ENCODE peak calls at places on chromosomes 13 and 19, in six cellular contexts. One of them, this sample, is unnamed.

GRCh38 chr13:36834299-36834698 is 15.3 kb downstream of the RFXAP start:
- DNase-seq in HFFc6: peak
- DNase-seq in osteocyte: no peak
- DNase-seq in astrocyte: peak
- DNase-seq in lower lobe of right lung: no peak
- DNase-seq in AG04450: no peak
- DNase-seq in this sample: no peak

GRCh38 chr13:26695891-26696311 is 64.7 kb downstream of the GPR12 start:
- DNase-seq in HFFc6: no peak
- DNase-seq in osteocyte: peak
- DNase-seq in astrocyte: no peak
- DNase-seq in lower lobe of right lung: no peak
- DNase-seq in AG04450: no peak
- DNase-seq in this sample: no peak

GRCh38 chr13:101309014-101309619 is 107.2 kb downstream of the NALCN start:
- DNase-seq in HFFc6: peak
- DNase-seq in osteocyte: no peak
- DNase-seq in astrocyte: peak
- DNase-seq in lower lobe of right lung: no peak
- DNase-seq in AG04450: no peak
- DNase-seq in this sample: no peak

GRCh38 chr13:27536361-27537101 is 83.8 kb downstream of the LNX2 start:
- DNase-seq in HFFc6: no peak
- DNase-seq in osteocyte: no peak
- DNase-seq in astrocyte: no peak
- DNase-seq in lower lobe of right lung: peak
- DNase-seq in AG04450: no peak
- DNase-seq in this sample: no peak

GRCh38 chr19:1232652-1233360 is 5.0 kb downstream of the CBARP start:
- DNase-seq in HFFc6: no peak
- DNase-seq in osteocyte: no peak
- DNase-seq in astrocyte: peak
- DNase-seq in lower lobe of right lung: no peak
- DNase-seq in AG04450: no peak
- DNase-seq in this sample: no peak

GRCh38 chr19:14619404-14619803 is 36.5 kb downstream of the CLEC17A start:
- DNase-seq in HFFc6: no peak
- DNase-seq in osteocyte: no peak
- DNase-seq in astrocyte: no peak
- DNase-seq in lower lobe of right lung: no peak
- DNase-seq in AG04450: no peak
- DNase-seq in this sample: no peak

GRCh38 chr19:1150333-1151036 is 23.6 kb downstream of the SBNO2 start:
- DNase-seq in HFFc6: no peak
- DNase-seq in osteocyte: no peak
- DNase-seq in astrocyte: no peak
- DNase-seq in lower lobe of right lung: no peak
- DNase-seq in AG04450: no peak
- DNase-seq in this sample: no peak

GRCh38 chr19:13460045-13460444 is 46.2 kb downstream of the CACNA1A start:
- DNase-seq in HFFc6: no peak
- DNase-seq in osteocyte: no peak
- DNase-seq in astrocyte: no peak
- DNase-seq in lower lobe of right lung: no peak
- DNase-seq in AG04450: no peak
- DNase-seq in this sample: no peak

GRCh38 chr19:20351244-20351643 is 184.2 kb downstream of the ZNF486 start:
- DNase-seq in HFFc6: no peak
- DNase-seq in osteocyte: no peak
- DNase-seq in astrocyte: no peak
- DNase-seq in lower lobe of right lung: no peak
- DNase-seq in AG04450: no peak
- DNase-seq in this sample: no peak

GRCh38 chr13:102724923-102725322 is 30.1 kb upstream of the METTL21C start:
- DNase-seq in HFFc6: peak
- DNase-seq in osteocyte: no peak
- DNase-seq in astrocyte: peak
- DNase-seq in lower lobe of right lung: no peak
- DNase-seq in AG04450: no peak
- DNase-seq in this sample: peak

GRCh38 chr19:16262618-16263017 is 62.0 kb upstream of the KLF2 start:
- DNase-seq in HFFc6: no peak
- DNase-seq in osteocyte: no peak
- DNase-seq in astrocyte: no peak
- DNase-seq in lower lobe of right lung: no peak
- DNase-seq in AG04450: no peak
- DNase-seq in this sample: no peak

GRCh38 chr19:34269968-34270621 is 15.7 kb downstream of the GARRE1 start:
- DNase-seq in HFFc6: peak
- DNase-seq in osteocyte: no peak
- DNase-seq in astrocyte: peak
- DNase-seq in lower lobe of right lung: peak
- DNase-seq in AG04450: no peak
- DNase-seq in this sample: peak

GRCh38 chr13:92355213-92355612 is 871.4 kb upstream of the GPC6 start:
- DNase-seq in HFFc6: no peak
- DNase-seq in osteocyte: no peak
- DNase-seq in astrocyte: peak
- DNase-seq in lower lobe of right lung: no peak
- DNase-seq in AG04450: no peak
- DNase-seq in this sample: no peak

GRCh38 chr13:46812398-46812797 is 15.4 kb upstream of the ESD start:
- DNase-seq in HFFc6: no peak
- DNase-seq in osteocyte: no peak
- DNase-seq in astrocyte: no peak
- DNase-seq in lower lobe of right lung: no peak
- DNase-seq in AG04450: no peak
- DNase-seq in this sample: no peak

GRCh38 chr13:40597735-40598365 is 68.6 kb downstream of the FOXO1 start:
- DNase-seq in HFFc6: no peak
- DNase-seq in osteocyte: no peak
- DNase-seq in astrocyte: no peak
- DNase-seq in lower lobe of right lung: peak
- DNase-seq in AG04450: no peak
- DNase-seq in this sample: peak
- TF ChIP-seq CTCF in HFFc6: no peak
- TF ChIP-seq CTCF in osteocyte: no peak
- TF ChIP-seq CTCF in astrocyte: no peak
- TF ChIP-seq CTCF in lower lobe of right lung: no peak
- TF ChIP-seq CTCF in AG04450: no peak
- TF ChIP-seq CTCF in this sample: no peak

GRCh38 chr19:7863157-7863970 is 10.8 kb downstream of the PRR36 start:
- DNase-seq in HFFc6: no peak
- DNase-seq in osteocyte: no peak
- DNase-seq in astrocyte: no peak
- DNase-seq in lower lobe of right lung: no peak
- DNase-seq in AG04450: no peak
- DNase-seq in this sample: no peak

GRCh38 chr19:7860902-7861618 is 13.1 kb downstream of the PRR36 start:
- DNase-seq in HFFc6: no peak
- DNase-seq in osteocyte: no peak
- DNase-seq in astrocyte: no peak
- DNase-seq in lower lobe of right lung: no peak
- DNase-seq in AG04450: no peak
- DNase-seq in this sample: no peak

GRCh38 chr19:7862413-7862951 is 11.7 kb downstream of the PRR36 start:
- DNase-seq in HFFc6: no peak
- DNase-seq in osteocyte: no peak
- DNase-seq in astrocyte: no peak
- DNase-seq in lower lobe of right lung: peak
- DNase-seq in AG04450: no peak
- DNase-seq in this sample: no peak

GRCh38 chr19:7860166-7860901 is 13.9 kb downstream of the PRR36 start:
- DNase-seq in HFFc6: no peak
- DNase-seq in osteocyte: no peak
- DNase-seq in astrocyte: no peak
- DNase-seq in lower lobe of right lung: no peak
- DNase-seq in AG04450: no peak
- DNase-seq in this sample: no peak

GRCh38 chr19:7861619-7862412 is 12.4 kb downstream of the PRR36 start:
- DNase-seq in HFFc6: no peak
- DNase-seq in osteocyte: no peak
- DNase-seq in astrocyte: no peak
- DNase-seq in lower lobe of right lung: no peak
- DNase-seq in AG04450: no peak
- DNase-seq in this sample: no peak
- TF ChIP-seq CTCF in HFFc6: peak
- TF ChIP-seq CTCF in osteocyte: peak
- TF ChIP-seq CTCF in astrocyte: no peak
- TF ChIP-seq CTCF in lower lobe of right lung: peak
- TF ChIP-seq CTCF in AG04450: no peak
- TF ChIP-seq CTCF in this sample: no peak

GRCh38 chr13:63954683-63955082 is 2539.0 kb upstream of the PCDH20 start:
- DNase-seq in HFFc6: no peak
- DNase-seq in osteocyte: no peak
- DNase-seq in astrocyte: no peak
- DNase-seq in lower lobe of right lung: no peak
- DNase-seq in AG04450: no peak
- DNase-seq in this sample: no peak
- TF ChIP-seq CTCF in HFFc6: no peak
- TF ChIP-seq CTCF in osteocyte: no peak
- TF ChIP-seq CTCF in astrocyte: no peak
- TF ChIP-seq CTCF in lower lobe of right lung: no peak
- TF ChIP-seq CTCF in AG04450: no peak
- TF ChIP-seq CTCF in this sample: no peak

DNA sequence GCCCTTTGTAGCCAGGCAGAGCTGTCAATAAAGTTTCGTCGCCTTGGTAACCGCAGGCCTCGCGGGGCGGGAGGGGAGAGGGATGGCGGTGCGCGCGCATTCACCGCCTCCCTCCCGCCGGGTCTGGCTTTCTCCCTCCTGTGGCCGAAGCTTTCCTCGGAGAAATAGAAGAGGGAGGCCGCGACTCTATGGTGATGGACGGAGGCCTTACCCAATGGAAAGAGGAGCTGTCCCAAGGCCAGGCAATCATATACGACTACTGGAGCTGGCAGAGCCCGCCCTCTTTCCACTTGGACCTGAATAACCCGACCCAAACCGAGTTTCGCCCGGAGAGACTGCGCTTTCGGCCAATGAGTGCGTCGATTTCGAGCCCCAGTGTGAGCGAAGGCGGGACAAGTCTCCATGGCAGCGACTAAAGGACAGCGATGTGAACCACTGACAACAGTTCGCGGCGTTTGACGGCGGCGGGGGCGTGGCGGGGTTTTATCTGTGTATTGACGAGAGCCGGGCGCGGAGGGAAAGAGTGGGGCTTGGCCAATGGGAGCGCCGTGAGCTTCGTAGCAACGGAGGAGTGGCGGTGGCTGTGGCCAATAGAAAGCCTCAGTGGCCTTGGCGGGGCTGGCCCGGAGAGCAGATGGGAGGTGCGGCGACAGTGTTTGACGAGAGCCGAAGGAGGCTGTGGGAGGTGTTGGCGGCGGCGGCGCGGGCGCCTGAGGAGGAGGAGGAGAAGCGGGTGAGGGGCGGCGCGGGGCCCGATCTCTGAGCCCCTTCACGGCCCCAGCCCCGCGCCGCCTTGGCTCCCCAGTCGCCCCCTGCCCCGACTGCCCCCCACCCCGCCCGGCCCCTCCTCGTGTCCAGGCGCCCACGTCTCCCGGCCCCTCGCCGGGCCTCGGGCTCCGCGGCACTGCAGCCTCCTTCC is at the start of gene KMT5C:
- DNase-seq in HFFc6: peak
- DNase-seq in osteocyte: peak
- DNase-seq in astrocyte: peak
- DNase-seq in lower lobe of right lung: peak
- DNase-seq in AG04450: peak
- DNase-seq in this sample: peak
- TF ChIP-seq CTCF in HFFc6: peak
- TF ChIP-seq CTCF in osteocyte: peak
- TF ChIP-seq CTCF in astrocyte: no peak
- TF ChIP-seq CTCF in lower lobe of right lung: peak
- TF ChIP-seq CTCF in AG04450: peak
- TF ChIP-seq CTCF in this sample: no peak

GRCh38 chr19:30883071-30883470 is 466.2 kb downstream of the TSHZ3 start:
- DNase-seq in HFFc6: no peak
- DNase-seq in osteocyte: no peak
- DNase-seq in astrocyte: no peak
- DNase-seq in lower lobe of right lung: no peak
- DNase-seq in AG04450: no peak
- DNase-seq in this sample: no peak

GRCh38 chr19:30880551-30880950 is 468.7 kb downstream of the TSHZ3 start:
- DNase-seq in HFFc6: no peak
- DNase-seq in osteocyte: no peak
- DNase-seq in astrocyte: no peak
- DNase-seq in lower lobe of right lung: no peak
- DNase-seq in AG04450: no peak
- DNase-seq in this sample: no peak

GRCh38 chr19:30881281-30881680 is 468.0 kb downstream of the TSHZ3 start:
- DNase-seq in HFFc6: no peak
- DNase-seq in osteocyte: no peak
- DNase-seq in astrocyte: no peak
- DNase-seq in lower lobe of right lung: no peak
- DNase-seq in AG04450: no peak
- DNase-seq in this sample: no peak

GRCh38 chr19:30882411-30883005 is 466.7 kb downstream of the TSHZ3 start:
- DNase-seq in HFFc6: no peak
- DNase-seq in osteocyte: no peak
- DNase-seq in astrocyte: no peak
- DNase-seq in lower lobe of right lung: no peak
- DNase-seq in AG04450: no peak
- DNase-seq in this sample: no peak

GRCh38 chr19:30881986-30882385 is 467.2 kb downstream of the TSHZ3 start:
- DNase-seq in HFFc6: no peak
- DNase-seq in osteocyte: no peak
- DNase-seq in astrocyte: no peak
- DNase-seq in lower lobe of right lung: no peak
- DNase-seq in AG04450: no peak
- DNase-seq in this sample: no peak
- TF ChIP-seq CTCF in HFFc6: no peak
- TF ChIP-seq CTCF in osteocyte: no peak
- TF ChIP-seq CTCF in astrocyte: no peak
- TF ChIP-seq CTCF in lower lobe of right lung: no peak
- TF ChIP-seq CTCF in AG04450: no peak
- TF ChIP-seq CTCF in this sample: no peak